ENCODE peak calls at places on chromosomes 16 and 17, in six cellular contexts. I, T, N, V, S and G are unnamed samples.

GRCh38 chr16:65624246-65624645 is 502.4 kb upstream of the CDH11 start:
- ATAC-seq in I (no peak), T (no peak), N (no peak), V (no peak), S (no peak), G (no peak)

GRCh38 chr17:57262557-57262956 is 6.2 kb downstream of the MSI2 start:
- ATAC-seq in I (no peak), T (no peak), N (no peak), V (no peak), S (no peak), G (no peak)

GRCh38 chr16:27999687-28000086 is 63.8 kb downstream of the GSG1L start:
- ATAC-seq in I (no peak), T (peak), N (peak), V (no peak), S (no peak), G (no peak)

GRCh38 chr16:89193576-89194293 is 6.6 kb downstream of the SLC22A31 start:
- ATAC-seq in I (no peak), T (peak), N (no peak), V (no peak), S (no peak), G (no peak)

GRCh38 chr16:19515765-19516164 is 6.1 kb downstream of the GDE1 start:
- ATAC-seq in I (no peak), T (no peak), N (no peak), V (no peak), S (no peak), G (no peak)

GRCh38 chr17:81083125-81083765 is 48.3 kb downstream of the BAIAP2 start:
- ATAC-seq in I (peak), T (no peak), N (no peak), V (no peak), S (peak), G (peak)

GRCh38 chr16:84421081-84421937 is 53.0 kb downstream of the ATP2C2 start:
- ATAC-seq in I (no peak), T (no peak), N (no peak), V (no peak), S (no peak), G (no peak)

GRCh38 chr16:78227855-78228254 is 128.4 kb downstream of the WWOX start:
- ATAC-seq in I (peak), T (peak), N (no peak), V (peak), S (no peak), G (no peak)

GRCh38 chr16:88390265-88390664 is 7.5 kb downstream of the ZNF469 start:
- ATAC-seq in I (no peak), T (no peak), N (no peak), V (no peak), S (no peak), G (no peak)

GRCh38 chr17:78258323-78259229 is 27.1 kb downstream of the TMEM235 start:
- ATAC-seq in I (peak), T (peak), N (no peak), V (no peak), S (no peak), G (no peak)

GRCh38 chr17:78891406-78892061 is 11.5 kb downstream of the CEP295NL start:
- ATAC-seq in I (no peak), T (no peak), N (no peak), V (no peak), S (no peak), G (no peak)

GRCh38 chr17:39579318-39580081 is 28.2 kb downstream of the NEUROD2 start:
- ATAC-seq in I (no peak), T (no peak), N (no peak), V (no peak), S (no peak), G (no peak)

GRCh38 chr16:75286996-75287395 is 35.6 kb upstream of the BCAR1 start:
- ATAC-seq in I (no peak), T (no peak), N (no peak), V (no peak), S (no peak), G (no peak)
- TF ChIP-seq POLR2A in I (no peak), T (no peak), N (no peak), V (no peak), S (no peak), G (no peak)

GRCh38 chr16:85733155-85733838 is 17.6 kb downstream of the C16orf74 start:
- ATAC-seq in I (no peak), T (peak), N (peak), V (no peak), S (peak), G (no peak)
- H3K27ac ChIP-seq in I (no peak), T (no peak), N (no peak), V (no peak), S (no peak), G (no peak)

GRCh38 chr16:69565611-69566436 is at the start of gene NFAT5:
- ATAC-seq in I (peak), T (peak), N (peak), V (peak), S (peak), G (peak)
- TF ChIP-seq POLR2AphosphoS5 in I (peak), T (peak), N (peak), V (peak), S (peak), G (peak)

DNA sequence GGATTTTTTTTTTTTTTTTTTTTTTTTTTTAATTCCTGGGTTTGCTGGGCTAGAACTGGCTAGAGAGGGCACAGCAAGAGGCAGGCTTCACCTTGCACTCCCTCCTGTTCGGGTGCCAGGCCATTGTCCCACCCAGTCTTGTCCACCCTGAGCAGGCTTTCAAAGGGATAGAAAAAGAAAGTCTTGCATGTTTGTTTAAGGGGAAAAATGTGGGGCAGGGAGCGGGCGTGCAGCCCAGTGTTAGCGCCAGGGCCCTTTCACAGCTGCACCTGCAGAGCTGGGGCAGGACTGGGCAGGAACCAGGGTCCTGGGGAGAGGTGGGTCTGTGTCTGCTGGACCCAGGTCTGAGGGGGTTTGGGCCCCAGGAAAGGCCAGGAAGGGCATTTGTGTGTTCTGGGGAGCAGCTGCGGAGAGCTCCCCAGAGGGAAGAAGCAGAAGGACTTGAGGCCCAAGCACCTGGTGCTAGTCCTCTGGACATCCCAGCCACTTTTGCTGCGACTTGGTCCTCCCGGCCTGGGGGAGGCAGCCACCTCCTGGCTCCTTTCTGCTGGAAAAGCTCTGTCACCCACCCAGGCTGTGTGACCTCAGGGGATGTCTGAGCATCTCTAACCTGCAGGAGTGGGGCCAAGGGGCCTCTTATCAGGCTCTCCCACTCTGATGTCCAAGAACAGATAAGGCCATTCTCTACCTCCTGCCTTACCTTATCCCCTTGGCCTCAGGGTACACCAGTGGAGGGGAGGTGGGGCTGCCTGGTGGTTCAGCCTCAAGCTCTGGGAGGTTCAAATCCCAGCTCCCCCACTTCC is 44.8 kb downstream of the PSME3IP1 start:
- ATAC-seq in I (no peak), T (peak), N (no peak), V (peak), S (no peak), G (no peak)
- TF ChIP-seq POLR2A in I (no peak), T (no peak), N (no peak), V (no peak), S (no peak), G (no peak)

DNA sequence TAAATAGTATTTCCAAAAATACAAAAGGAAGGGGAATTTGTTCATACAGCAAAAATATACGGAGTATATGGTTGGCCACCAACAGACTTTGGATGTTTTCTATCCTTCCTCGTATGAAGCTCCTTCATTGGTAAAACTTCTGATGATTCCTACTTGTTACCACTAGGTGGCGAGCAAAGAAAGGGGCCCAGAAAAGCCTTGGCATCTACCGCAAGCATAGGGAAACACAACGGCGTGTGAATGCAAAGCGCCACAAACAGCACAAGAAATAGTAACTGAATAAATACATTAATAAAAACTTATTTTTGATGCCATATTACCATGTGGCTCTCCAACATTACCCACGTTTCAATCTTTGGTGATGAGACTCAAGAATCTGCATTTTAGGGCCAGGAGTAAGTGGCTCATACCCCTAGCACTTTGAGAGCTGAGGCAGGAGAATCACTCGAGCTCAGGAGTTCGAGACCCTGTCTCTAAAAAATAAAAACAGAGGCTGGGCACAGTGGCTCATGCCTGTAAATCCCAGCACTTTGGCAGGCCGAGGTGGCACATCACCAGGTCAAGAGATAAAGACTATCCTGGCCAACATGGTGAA is 34.5 kb downstream of the YWHAE start:
- ATAC-seq in I (peak), T (peak), N (peak), V (peak), S (peak), G (peak)
- H3K27ac ChIP-seq in I (no peak), T (no peak), N (no peak), V (peak), S (peak), G (peak)

DNA sequence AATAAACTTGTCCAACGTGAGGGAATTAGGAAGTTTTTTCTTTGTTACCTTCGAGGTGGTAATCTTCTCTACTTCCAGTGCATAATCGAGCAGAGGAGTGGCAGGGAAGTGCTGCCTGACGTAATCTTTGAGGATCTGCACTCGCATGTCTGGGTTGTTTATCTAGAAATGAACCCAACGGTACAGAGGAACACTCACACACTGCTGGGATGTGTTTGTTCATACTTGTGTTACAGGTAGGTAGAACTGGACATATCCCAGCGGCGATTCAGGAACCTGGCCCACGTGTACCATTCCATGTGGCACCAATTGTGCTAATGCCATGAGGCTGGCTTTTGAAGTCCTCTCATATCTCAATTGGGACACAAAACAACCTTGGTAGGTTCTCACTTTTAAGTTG is 4.2 kb upstream of the KLHL11 start:
- ATAC-seq in I (no peak), T (no peak), N (no peak), V (no peak), S (no peak), G (no peak)
- TF ChIP-seq POLR2AphosphoS5 in I (no peak), T (no peak), N (no peak), V (no peak), S (no peak), G (no peak)